ENCODE peak calls at places on chromosomes 1 and 21, in six cellular contexts. R is ACHN; G is HCEC 1CT; W is CD8-positive, alpha-beta memory T cell; I is Calu3; U is progenitor cell of endocrine pancreas. H is an unnamed sample.

GRCh38 chr21:34499116-34499515 is 12.9 kb downstream of the KCNE1 start:
- DNase-seq in R (no peak), G (no peak), I (no peak), W (no peak), U (no peak), H (no peak)

GRCh38 chr1:58618303-58618702 is 41.3 kb upstream of the TACSTD2 start:
- DNase-seq in I (peak; percentile 73), R (peak; percentile 53), U (no peak), W (no peak), G (peak; percentile 80), H (peak; percentile 14)

GRCh38 chr1:157090771-157091170 is 8.8 kb downstream of the ETV3L start:
- DNase-seq in W (no peak), I (peak; percentile 50), G (no peak), U (no peak), R (no peak), H (no peak)

GRCh38 chr1:64826991-64827390 is 82.1 kb downstream of the RAVER2 start:
- DNase-seq in G (no peak), R (peak; percentile 22), W (peak; percentile 29), I (no peak), U (no peak), H (no peak)

GRCh38 chr21:39611547-39612190 is 1.1 kb upstream of the B3GALT5 start:
- DNase-seq in W (no peak), U (no peak), I (no peak), G (no peak), R (no peak), H (no peak)

GRCh38 chr1:67942269-67942668 is 108.2 kb downstream of the DIRAS3 start:
- DNase-seq in W (no peak), R (no peak), U (no peak), I (no peak), G (no peak), H (no peak)

GRCh38 chr21:43262427-43262826 is 93.6 kb downstream of the CRYAA start:
- DNase-seq in W (no peak), G (no peak), R (no peak), I (no peak), U (no peak), H (no peak)

GRCh38 chr1:184036517-184036949 is 995 bp downstream of the COLGALT2 start:
- DNase-seq in G (no peak), R (peak; percentile 39), W (peak; percentile 13), I (peak; percentile 62), U (peak; percentile 20), H (no peak)

GRCh38 chr1:22619808-22620207 is 16.6 kb upstream of the C1QA start:
- DNase-seq in R (no peak), I (no peak), U (no peak), W (no peak), G (no peak), H (no peak)

GRCh38 chr1:47576758-47577115 is 138.9 kb downstream of the FOXD2 start:
- DNase-seq in I (no peak), G (no peak), W (no peak), U (no peak), R (no peak), H (no peak)

GRCh38 chr21:28419811-28420210 is 572.9 kb downstream of the LTN1 start:
- DNase-seq in W (no peak), I (no peak), G (no peak), R (no peak), U (no peak), H (no peak)